ENCODE peak calls at places on chromosomes 5 and 9, in eight cellular contexts. One of them, this sample, is unnamed.
A peak's percentile ranks its signal among the peaks of the same experiment; 100 is the strongest.

GRCh38 chr9:125370786-125371185 is 109.2 kb downstream of the GAPVD1 start:
- DNase-seq in epithelial cell of proximal tubule: no peak
- DNase-seq in AG09309: no peak
- DNase-seq in GM23248: no peak
- DNase-seq in heart left ventricle: no peak
- DNase-seq in NT2/D1: no peak
- DNase-seq in iPS-NIHi11: no peak
- DNase-seq in M059J: no peak
- DNase-seq in this sample: no peak

GRCh38 chr5:74422671-74423070 is 217.9 kb downstream of the ENC1 start:
- DNase-seq in GM23248: no peak
- DNase-seq in iPS-NIHi11: no peak
- DNase-seq in heart left ventricle: no peak
- DNase-seq in NT2/D1: no peak
- DNase-seq in epithelial cell of proximal tubule: no peak
- DNase-seq in AG09309: no peak
- DNase-seq in M059J: peak; percentile 32
- DNase-seq in this sample: no peak

GRCh38 chr5:135208555-135209494 is 174.8 kb upstream of the PITX1 start:
- DNase-seq in AG09309: peak; percentile 87
- DNase-seq in epithelial cell of proximal tubule: no peak
- DNase-seq in heart left ventricle: no peak
- DNase-seq in NT2/D1: peak; percentile 36
- DNase-seq in iPS-NIHi11: no peak
- DNase-seq in M059J: peak; percentile 99
- DNase-seq in GM23248: peak; percentile 95
- DNase-seq in this sample: peak; percentile 34

GRCh38 chr5:14008819-14009311 is 64.4 kb upstream of the DNAH5 start:
- DNase-seq in AG09309: no peak
- DNase-seq in M059J: peak; percentile 86
- DNase-seq in GM23248: no peak
- DNase-seq in epithelial cell of proximal tubule: no peak
- DNase-seq in iPS-NIHi11: no peak
- DNase-seq in NT2/D1: no peak
- DNase-seq in heart left ventricle: no peak
- DNase-seq in this sample: peak; percentile 82

GRCh38 chr5:111248571-111248970 is 24.4 kb downstream of the CAMK4 start:
- DNase-seq in M059J: no peak
- DNase-seq in epithelial cell of proximal tubule: no peak
- DNase-seq in GM23248: no peak
- DNase-seq in heart left ventricle: no peak
- DNase-seq in iPS-NIHi11: no peak
- DNase-seq in NT2/D1: no peak
- DNase-seq in AG09309: no peak
- DNase-seq in this sample: no peak

GRCh38 chr5:69484891-69485290 is 7.7 kb upstream of the OCLN start:
- DNase-seq in M059J: peak; percentile 45
- DNase-seq in GM23248: peak; percentile 63
- DNase-seq in heart left ventricle: no peak
- DNase-seq in epithelial cell of proximal tubule: no peak
- DNase-seq in iPS-NIHi11: no peak
- DNase-seq in NT2/D1: no peak
- DNase-seq in AG09309: no peak
- DNase-seq in this sample: no peak

GRCh38 chr5:5350101-5350500 is 72.4 kb upstream of the ICE1 start:
- DNase-seq in iPS-NIHi11: no peak
- DNase-seq in GM23248: peak; percentile 17
- DNase-seq in heart left ventricle: no peak
- DNase-seq in AG09309: no peak
- DNase-seq in epithelial cell of proximal tubule: no peak
- DNase-seq in NT2/D1: no peak
- DNase-seq in M059J: peak; percentile 88
- DNase-seq in this sample: no peak

GRCh38 chr5:11977904-11978303 is 73.7 kb upstream of the CTNND2 start:
- DNase-seq in epithelial cell of proximal tubule: no peak
- DNase-seq in heart left ventricle: no peak
- DNase-seq in NT2/D1: no peak
- DNase-seq in M059J: no peak
- DNase-seq in AG09309: no peak
- DNase-seq in iPS-NIHi11: no peak
- DNase-seq in GM23248: no peak
- DNase-seq in this sample: no peak

GRCh38 chr5:74412064-74412463 is 228.5 kb downstream of the ENC1 start:
- DNase-seq in GM23248: no peak
- DNase-seq in iPS-NIHi11: peak; percentile 38
- DNase-seq in NT2/D1: peak; percentile 49
- DNase-seq in AG09309: no peak
- DNase-seq in epithelial cell of proximal tubule: no peak
- DNase-seq in M059J: no peak
- DNase-seq in heart left ventricle: no peak
- DNase-seq in this sample: no peak

GRCh38 chr9:8715792-8716191 is 916.2 kb upstream of the DMAC1 start:
- DNase-seq in heart left ventricle: no peak
- DNase-seq in NT2/D1: no peak
- DNase-seq in iPS-NIHi11: no peak
- DNase-seq in epithelial cell of proximal tubule: no peak
- DNase-seq in AG09309: no peak
- DNase-seq in M059J: no peak
- DNase-seq in GM23248: no peak
- DNase-seq in this sample: no peak

GRCh38 chr9:126298319-126298801 is 28.3 kb upstream of the MVB12B start:
- DNase-seq in M059J: no peak
- DNase-seq in epithelial cell of proximal tubule: no peak
- DNase-seq in AG09309: no peak
- DNase-seq in NT2/D1: no peak
- DNase-seq in heart left ventricle: no peak
- DNase-seq in GM23248: no peak
- DNase-seq in iPS-NIHi11: peak; percentile 53
- DNase-seq in this sample: no peak

GRCh38 chr9:10050016-10050415 is 562.8 kb downstream of the PTPRD start:
- DNase-seq in heart left ventricle: no peak
- DNase-seq in iPS-NIHi11: no peak
- DNase-seq in AG09309: no peak
- DNase-seq in epithelial cell of proximal tubule: no peak
- DNase-seq in M059J: no peak
- DNase-seq in GM23248: peak; percentile 55
- DNase-seq in NT2/D1: no peak
- DNase-seq in this sample: no peak

GRCh38 chr9:129572052-129572425 is 48.9 kb downstream of the C9orf50 start:
- DNase-seq in AG09309: no peak
- DNase-seq in epithelial cell of proximal tubule: no peak
- DNase-seq in NT2/D1: no peak
- DNase-seq in heart left ventricle: no peak
- DNase-seq in iPS-NIHi11: no peak
- DNase-seq in GM23248: no peak
- DNase-seq in M059J: no peak
- DNase-seq in this sample: no peak

GRCh38 chr5:172508471-172509404 is 54.4 kb upstream of the SH3PXD2B start:
- DNase-seq in NT2/D1: no peak
- DNase-seq in epithelial cell of proximal tubule: no peak
- DNase-seq in AG09309: no peak
- DNase-seq in iPS-NIHi11: no peak
- DNase-seq in M059J: no peak
- DNase-seq in heart left ventricle: no peak
- DNase-seq in GM23248: no peak
- DNase-seq in this sample: peak; percentile 51

GRCh38 chr5:60993425-60993824 is 48.4 kb downstream of the NDUFAF2 start:
- DNase-seq in NT2/D1: no peak
- DNase-seq in GM23248: no peak
- DNase-seq in M059J: no peak
- DNase-seq in AG09309: no peak
- DNase-seq in iPS-NIHi11: no peak
- DNase-seq in heart left ventricle: no peak
- DNase-seq in epithelial cell of proximal tubule: no peak
- DNase-seq in this sample: no peak

GRCh38 chr9:109889456-109889855 is 109.5 kb downstream of the PALM2AKAP2 start:
- DNase-seq in epithelial cell of proximal tubule: no peak
- DNase-seq in NT2/D1: no peak
- DNase-seq in heart left ventricle: no peak
- DNase-seq in AG09309: no peak
- DNase-seq in iPS-NIHi11: no peak
- DNase-seq in GM23248: no peak
- DNase-seq in M059J: no peak
- DNase-seq in this sample: no peak

GRCh38 chr5:133675376-133676154 is 63.2 kb upstream of the FSTL4 start:
- DNase-seq in iPS-NIHi11: peak; percentile 55
- DNase-seq in AG09309: no peak
- DNase-seq in NT2/D1: no peak
- DNase-seq in M059J: no peak
- DNase-seq in heart left ventricle: no peak
- DNase-seq in epithelial cell of proximal tubule: no peak
- DNase-seq in GM23248: no peak
- DNase-seq in this sample: no peak

GRCh38 chr5:43926923-43927322 is 323.9 kb downstream of the NNT start:
- DNase-seq in iPS-NIHi11: no peak
- DNase-seq in heart left ventricle: no peak
- DNase-seq in epithelial cell of proximal tubule: no peak
- DNase-seq in AG09309: no peak
- DNase-seq in M059J: no peak
- DNase-seq in NT2/D1: no peak
- DNase-seq in GM23248: no peak
- DNase-seq in this sample: no peak

GRCh38 chr5:170482511-170482910 is 21.3 kb upstream of the KCNIP1 start:
- DNase-seq in heart left ventricle: no peak
- DNase-seq in epithelial cell of proximal tubule: no peak
- DNase-seq in iPS-NIHi11: no peak
- DNase-seq in GM23248: no peak
- DNase-seq in M059J: no peak
- DNase-seq in AG09309: no peak
- DNase-seq in NT2/D1: no peak
- DNase-seq in this sample: no peak

GRCh38 chr5:124721336-124721735 is 25.1 kb downstream of the ZNF608 start:
- DNase-seq in epithelial cell of proximal tubule: no peak
- DNase-seq in GM23248: no peak
- DNase-seq in iPS-NIHi11: no peak
- DNase-seq in AG09309: no peak
- DNase-seq in heart left ventricle: no peak
- DNase-seq in M059J: peak; percentile 50
- DNase-seq in NT2/D1: no peak
- DNase-seq in this sample: no peak

GRCh38 chr5:8184455-8185063 is 315.6 kb downstream of the MTRR start:
- DNase-seq in GM23248: peak; percentile 29
- DNase-seq in heart left ventricle: no peak
- DNase-seq in M059J: peak; percentile 15
- DNase-seq in NT2/D1: peak; percentile 51
- DNase-seq in AG09309: no peak
- DNase-seq in epithelial cell of proximal tubule: no peak
- DNase-seq in iPS-NIHi11: peak; percentile 66
- DNase-seq in this sample: peak; percentile 66

GRCh38 chr9:135791431-135792267 is 89.7 kb downstream of the KCNT1 start:
- DNase-seq in heart left ventricle: no peak
- DNase-seq in GM23248: no peak
- DNase-seq in AG09309: no peak
- DNase-seq in M059J: no peak
- DNase-seq in iPS-NIHi11: no peak
- DNase-seq in NT2/D1: no peak
- DNase-seq in epithelial cell of proximal tubule: no peak
- DNase-seq in this sample: no peak

GRCh38 chr5:119287547-119288073 is 68.2 kb upstream of the TNFAIP8 start:
- DNase-seq in GM23248: peak; percentile 27
- DNase-seq in epithelial cell of proximal tubule: no peak
- DNase-seq in NT2/D1: no peak
- DNase-seq in AG09309: no peak
- DNase-seq in heart left ventricle: no peak
- DNase-seq in M059J: peak; percentile 65
- DNase-seq in iPS-NIHi11: no peak
- DNase-seq in this sample: no peak

This sample was measured in upper lobe of right lung.